ENCODE peak calls at places on chromosome 9, in four cellular contexts. C, J, X and D are unnamed samples.

GRCh38 chr9:129823163-129823933 is 588 bp downstream of the TOR1A start:
- DNase-seq in C (no peak), J (peak; percentile 49), X (no peak), D (peak; percentile 32)

GRCh38 chr9:72554221-72554641 is 32.8 kb downstream of the TMC1 start:
- DNase-seq in J (peak; percentile 98), C (no peak), X (no peak), D (no peak)

GRCh38 chr9:124052401-124052800 is 40.8 kb downstream of the LHX2 start:
- DNase-seq in X (no peak), C (no peak), J (no peak), D (no peak)

GRCh38 chr9:75168270-75169185 is 80.2 kb downstream of the OSTF1 start:
- DNase-seq in X (no peak), J (no peak), C (no peak), D (no peak)

GRCh38 chr9:115018547-115019435 is 88.4 kb upstream of the TNFSF8 start:
- DNase-seq in J (peak; percentile 87), C (peak; percentile 34), X (no peak), D (no peak)

GRCh38 chr9:120482424-120483186 is 97.4 kb downstream of the CDK5RAP2 start:
- DNase-seq in X (no peak), J (no peak), C (no peak), D (no peak)

GRCh38 chr9:18829858-18830257 is 203.2 kb downstream of the SAXO1 start:
- DNase-seq in X (no peak), J (peak; percentile 8), C (no peak), D (peak; percentile 94)

GRCh38 chr9:138009016-138009415 is 131.4 kb downstream of the CACNA1B start:
- DNase-seq in X (no peak), J (no peak), C (no peak), D (no peak)

GRCh38 chr9:68476889-68477288 is 63.8 kb downstream of the TMEM252 start:
- DNase-seq in C (no peak), J (no peak), X (no peak), D (no peak)

GRCh38 chr9:26361010-26361409 is 531.6 kb downstream of the CAAP1 start:
- DNase-seq in X (no peak), C (no peak), J (no peak), D (no peak)

GRCh38 chr9:69936427-69936826 is 107.2 kb upstream of the MAMDC2 start:
- DNase-seq in X (no peak), J (peak; percentile 54), C (no peak), D (peak; percentile 16)

GRCh38 chr9:126793686-126794417 is 11.0 kb upstream of the ZBTB43 start:
- DNase-seq in X (no peak), C (no peak), J (no peak), D (no peak)

GRCh38 chr9:71767421-71768321 is 642 bp downstream of the CEMIP2 start:
- DNase-seq in J (peak; percentile 40), C (peak; percentile 47), X (peak; percentile 68), D (peak; percentile 55)

GRCh38 chr9:108889649-108890067 is 27.6 kb downstream of the ACTL7A start:
- DNase-seq in C (no peak), X (no peak), J (peak; percentile 23), D (peak; percentile 11)